ENCODE peak calls at places on chromosome 15, in ten cellular contexts. V is anterior cingulate cortex; E is iris pigment epithelial cell; G is AG09319; A is nephron progenitor cell; K is hippocampal formation; I is HS-5; J is NCI-H1417 treated with DMSO at 0.1 percent for 48 hours; Q is T-helper 1 cell; O is stimulated activated CD8-positive, alpha-beta memory T cell treated with anti-CD3 and anti-CD28 coated beads, Interleukin-2, amount 100 ng/mL, for 48 hours. Z is an unnamed sample.

GRCh38 chr15:83199288-83199687 is 8.3 kb downstream of the HDGFL3 start:
- DNase-seq in I (no peak), Q (peak), G (no peak), A (no peak), V (no peak), K (no peak), E (no peak), J (no peak), O (no peak), Z (no peak)

GRCh38 chr15:67331676-67332075 is 77.1 kb downstream of the IQCH start:
- DNase-seq in J (no peak), G (no peak), A (no peak), K (no peak), V (no peak), I (no peak), Q (no peak), O (no peak), E (peak), Z (no peak)

GRCh38 chr15:43185161-43186002 is at the start of gene CCNDBP1:
- DNase-seq in A (peak), V (peak), K (peak), O (peak), E (peak), G (peak), J (no peak), I (peak), Q (peak), Z (peak)

GRCh38 chr15:71386448-71387236 is 271.4 kb downstream of the THSD4 start:
- DNase-seq in Q (no peak), O (no peak), I (no peak), J (no peak), G (no peak), V (no peak), E (no peak), K (no peak), A (no peak), Z (no peak)

GRCh38 chr15:78130466-78131294 is 565 bp downstream of the CIB2 start:
- DNase-seq in A (peak), E (no peak), V (no peak), G (no peak), I (no peak), Q (no peak), K (no peak), O (peak), J (no peak), Z (no peak)

GRCh38 chr15:60721232-60721576 is 242.3 kb upstream of the ICE2 start:
- DNase-seq in E (peak), K (no peak), J (no peak), A (no peak), Q (no peak), G (no peak), O (no peak), V (no peak), I (no peak), Z (no peak)

GRCh38 chr15:90178468-90179435 is 22.4 kb upstream of the SEMA4B start:
- DNase-seq in A (no peak), V (no peak), I (no peak), Q (no peak), O (no peak), K (no peak), G (no peak), E (no peak), J (no peak), Z (no peak)

GRCh38 chr15:57312323-57313133 is 63.8 kb upstream of the CGNL1 start:
- DNase-seq in I (no peak), O (no peak), A (no peak), G (no peak), K (no peak), Q (no peak), J (no peak), E (no peak), V (no peak), Z (no peak)

GRCh38 chr15:70528270-70528706 is 235.1 kb downstream of the UACA start:
- DNase-seq in E (peak), O (peak), J (no peak), Q (peak), K (no peak), V (no peak), G (no peak), I (no peak), A (no peak), Z (no peak)

GRCh38 chr15:29687204-29687768 is 135.0 kb downstream of the TJP1 start:
- DNase-seq in G (no peak), K (no peak), V (no peak), O (no peak), A (no peak), E (no peak), Q (no peak), I (no peak), J (no peak), Z (no peak)

Z was measured in amniotic stem cell.